ENCODE peak calls at places on chromosomes 16 and 17, in four cellular contexts. K is hippocampal formation, Z is iris pigment epithelial cell, I is HFFc6. S is an unnamed sample.
A peak's percentile ranks its signal among the peaks of the same experiment; 100 is the strongest.

GRCh38 chr16:17945080-17945601 is 391.4 kb downstream of the NPIPA8 start:
- DNase-seq in K (no peak), Z (no peak), I (no peak), S (no peak)

GRCh38 chr17:72422505-72423285 is 301.9 kb downstream of the SOX9 start:
- DNase-seq in K (no peak), Z (peak; percentile 83), I (peak; percentile 96), S (peak; percentile 93)

GRCh38 chr16:85622683-85623082 is 9.6 kb downstream of the GSE1 start:
- DNase-seq in K (no peak), Z (no peak), I (no peak), S (no peak)

GRCh38 chr17:64115871-64116534 is 13.9 kb downstream of the ERN1 start:
- DNase-seq in K (no peak), Z (peak; percentile 91), I (peak; percentile 84), S (no peak)

GRCh38 chr16:70746708-70747424 is 54.1 kb downstream of the VAC14 start:
- DNase-seq in K (no peak), Z (peak; percentile 91), I (peak; percentile 76), S (peak; percentile 84)

GRCh38 chr16:57137566-57138273 is 45.3 kb downstream of the CPNE2 start:
- DNase-seq in K (no peak), Z (no peak), I (no peak), S (no peak)

GRCh38 chr17:17628388-17629008 is 37.0 kb upstream of the PEMT start:
- DNase-seq in K (no peak), Z (no peak), I (no peak), S (no peak)

GRCh38 chr17:4625181-4625601 is 16.3 kb downstream of the ALOX15 start:
- DNase-seq in K (no peak), Z (peak; percentile 31), I (no peak), S (peak; percentile 31)

GRCh38 chr17:4195306-4195705 is 52.3 kb downstream of the CYB5D2 start:
- DNase-seq in K (no peak), Z (peak; percentile 74), I (no peak), S (peak; percentile 73)

GRCh38 chr16:63789603-63790002 is 1332.3 kb downstream of the CDH11 start:
- DNase-seq in K (no peak), Z (no peak), I (no peak), S (no peak)

GRCh38 chr17:50209472-50210248 is 8.2 kb upstream of the COL1A1 start:
- DNase-seq in K (no peak), Z (peak; percentile 100), I (peak; percentile 99), S (peak; percentile 98)

GRCh38 chr17:260944-261343 is 79.5 kb upstream of the DOC2B start:
- DNase-seq in K (no peak), Z (no peak), I (no peak), S (no peak)

GRCh38 chr17:77257169-77257568 is 116.4 kb downstream of the SEC14L1 start:
- DNase-seq in K (no peak), Z (no peak), I (no peak), S (no peak)

GRCh38 chr17:36849871-36850348 is 87.4 kb upstream of the LHX1 start:
- DNase-seq in K (no peak), Z (peak; percentile 85), I (peak; percentile 64), S (peak; percentile 60)

GRCh38 chr16:73356401-73357079 is 308.6 kb upstream of the ZFHX3 start:
- DNase-seq in K (no peak), Z (no peak), I (no peak), S (no peak)

GRCh38 chr17:63317166-63317845 is 128.8 kb downstream of the CYB561 start:
- DNase-seq in K (no peak), Z (no peak), I (no peak), S (no peak)

GRCh38 chr16:55909876-55910275 is 34.7 kb upstream of the CES5A start:
- DNase-seq in K (no peak), Z (no peak), I (no peak), S (no peak)

GRCh38 chr17:10046786-10047609 is 141.9 kb upstream of the RCVRN start:
- DNase-seq in K (no peak), Z (no peak), I (no peak), S (no peak)

GRCh38 chr16:77043076-77043475 is 147.9 kb upstream of the MON1B start:
- DNase-seq in K (no peak), Z (peak; percentile 24), I (no peak), S (peak; percentile 15)

GRCh38 chr17:50199211-50199633 is 2.2 kb downstream of the COL1A1 start:
- DNase-seq in K (no peak), Z (no peak), I (no peak), S (no peak)

GRCh38 chr17:3479988-3480387 is 4.2 kb downstream of the ASPA start:
- DNase-seq in K (no peak), Z (no peak), I (no peak), S (no peak)

GRCh38 chr17:40095944-40096791 is 4.2 kb downstream of the NR1D1 start:
- DNase-seq in K (no peak), Z (no peak), I (no peak), S (no peak)

GRCh38 chr17:13646411-13646810 is 44.7 kb upstream of the HS3ST3A1 start:
- DNase-seq in K (no peak), Z (no peak), I (peak; percentile 41), S (peak; percentile 39)

GRCh38 chr16:57899771-57900661 is 70.9 kb downstream of the CNGB1 start:
- DNase-seq in K (peak; percentile 65), Z (peak; percentile 63), I (peak; percentile 40), S (peak; percentile 85)

GRCh38 chr17:52517176-52517575 is 358.7 kb upstream of the CA10 start:
- DNase-seq in K (no peak), Z (no peak), I (no peak), S (no peak)

GRCh38 chr17:76404976-76405563 is 20.7 kb downstream of the SPHK1 start:
- DNase-seq in K (no peak), Z (no peak), I (no peak), S (no peak)

GRCh38 chr16:86318119-86318518 is 192.2 kb upstream of the FOXF1 start:
- DNase-seq in K (no peak), Z (no peak), I (no peak), S (no peak)

GRCh38 chr17:39555368-39555767 is 52.4 kb downstream of the NEUROD2 start:
- DNase-seq in K (no peak), Z (no peak), I (no peak), S (no peak)

GRCh38 chr17:6365187-6365943 is 69.6 kb downstream of the AIPL1 start:
- DNase-seq in K (no peak), Z (peak; percentile 63), I (peak; percentile 59), S (peak; percentile 43)

GRCh38 chr16:69880640-69881133 is 70.4 kb upstream of the CLEC18A start:
- DNase-seq in K (peak; percentile 9), Z (peak; percentile 45), I (peak; percentile 35), S (no peak)

GRCh38 chr17:2789700-2790099 is 6.5 kb upstream of the RAP1GAP2 start:
- DNase-seq in K (no peak), Z (no peak), I (no peak), S (no peak)